ENCODE peak calls at places on chromosome 20, in nine cellular contexts. F is lower lobe of right lung; A is activated gamma-delta T cell treated with anti-CD3 and anti-CD28 coated beads, Interleukin-2, amount 50 U/mL, for 16 hours; P is lower leg skin; R is CD8-positive, alpha-beta T cell; N is AG09319; O is kidney; D is PC-3; L is stimulated activated CD4-positive, alpha-beta T cell treated with anti-CD3 and anti-CD28 coated beads, Interleukin-4, amount 100 ng/mL, for 1 hour. B is an unnamed sample.

GRCh38 chr20:57242414-57242813 is 24.0 kb downstream of the BMP7 start:
- DNase-seq in F (no peak), A (no peak), P (no peak), R (no peak), N (no peak), O (no peak), D (no peak), L (no peak), B (no peak)

GRCh38 chr20:54189630-54190029 is 15.8 kb upstream of the CYP24A1 start:
- DNase-seq in F (no peak), A (no peak), P (no peak), R (no peak), N (no peak), O (no peak), D (peak), L (no peak), B (peak)

GRCh38 chr20:18005170-18005989 is 36.6 kb downstream of the MGME1 start:
- DNase-seq in F (no peak), A (no peak), P (peak), R (no peak), N (no peak), O (no peak), D (no peak), L (no peak), B (peak)

GRCh38 chr20:37987602-37988290 is 45.5 kb downstream of the TTI1 start:
- DNase-seq in F (no peak), A (no peak), P (no peak), R (no peak), N (no peak), O (no peak), D (no peak), L (no peak), B (no peak)

GRCh38 chr20:44641305-44641704 is 10.2 kb downstream of the ADA start:
- DNase-seq in F (no peak), A (no peak), P (no peak), R (no peak), N (no peak), O (no peak), D (no peak), L (no peak), B (no peak)

GRCh38 chr20:25421107-25421506 is 13.6 kb downstream of the GINS1 start:
- DNase-seq in F (no peak), A (no peak), P (no peak), R (no peak), N (no peak), O (no peak), D (no peak), L (no peak), B (no peak)

GRCh38 chr20:37155987-37156386 is 23.1 kb upstream of the RPN2 start:
- DNase-seq in F (no peak), A (no peak), P (no peak), R (no peak), N (no peak), O (no peak), D (no peak), L (no peak), B (no peak)

GRCh38 chr20:44209691-44210421 is 715 bp downstream of the OSER1 start:
- DNase-seq in F (no peak), A (no peak), P (no peak), R (no peak), N (no peak), O (no peak), D (no peak), L (peak), B (no peak)

GRCh38 chr20:53492212-53492611 is 101.4 kb downstream of the ZNF217 start:
- DNase-seq in F (no peak), A (no peak), P (no peak), R (no peak), N (no peak), O (no peak), D (peak), L (no peak), B (no peak)

GRCh38 chr20:48738399-48739304 is 89.1 kb downstream of the PREX1 start:
- DNase-seq in F (no peak), A (peak), P (no peak), R (no peak), N (no peak), O (peak), D (no peak), L (peak), B (no peak)

GRCh38 chr20:11302436-11302835 is 615.3 kb upstream of the BTBD3 start:
- DNase-seq in F (no peak), A (no peak), P (no peak), R (no peak), N (peak), O (peak), D (peak), L (no peak), B (no peak)

GRCh38 chr20:50284811-50285375 is 94.3 kb downstream of the CEBPB start:
- DNase-seq in F (no peak), A (no peak), P (peak), R (no peak), N (no peak), O (peak), D (no peak), L (no peak), B (no peak)

GRCh38 chr20:50187403-50188051 is 3.1 kb upstream of the CEBPB start:
- DNase-seq in F (peak), A (no peak), P (no peak), R (no peak), N (no peak), O (peak), D (peak), L (no peak), B (peak)

B was measured in RWPE1.